ENCODE peak calls at places on chromosome 10, in ten cellular contexts. D is Panc1, T is prostate gland, K is tibial artery, F is mesendoderm, Q is psoas muscle, P is foreskin keratinocyte, A is ovary, S is PC-3, J is RWPE2. W is an unnamed sample.

GRCh38 chr10:27153855-27154198 is 357 bp downstream of the YME1L1 start:
- DNase-seq in K (peak; percentile 33), F (peak; percentile 47), S (peak; percentile 3), D (no peak), T (peak; percentile 16), P (peak; percentile 11), A (no peak), J (no peak), Q (no peak), W (no peak)

GRCh38 chr10:117221156-117221711 is 19.7 kb upstream of the SLC18A2 start:
- DNase-seq in K (no peak), Q (peak; percentile 20), T (no peak), F (peak; percentile 73), A (no peak), P (peak; percentile 54), S (peak; percentile 77), J (no peak), D (no peak), W (peak; percentile 14)

GRCh38 chr10:21626457-21627161 is 92.6 kb downstream of the MLLT10 start:
- DNase-seq in A (peak; percentile 21), K (no peak), D (no peak), P (peak; percentile 65), S (peak; percentile 13), T (no peak), Q (no peak), J (no peak), F (no peak), W (no peak)

GRCh38 chr10:74738052-74738451 is 88.3 kb upstream of the KAT6B start:
- DNase-seq in D (no peak), P (no peak), A (no peak), Q (no peak), F (peak; percentile 10), K (no peak), T (no peak), S (peak; percentile 53), J (no peak), W (no peak)

GRCh38 chr10:132644544-132645530 is 107.2 kb downstream of the INPP5A start:
- DNase-seq in K (no peak), D (no peak), Q (peak; percentile 47), S (no peak), J (peak; percentile 55), F (no peak), P (no peak), T (no peak), A (no peak), W (no peak)

GRCh38 chr10:29124864-29125263 is 164.0 kb upstream of the LYZL1 start:
- DNase-seq in D (no peak), S (peak; percentile 4), J (no peak), P (no peak), F (no peak), A (no peak), T (no peak), Q (no peak), K (no peak), W (no peak)

GRCh38 chr10:86498608-86499007 is 23.0 kb downstream of the WAPL start:
- DNase-seq in S (no peak), D (no peak), J (no peak), Q (no peak), F (no peak), T (no peak), P (no peak), K (no peak), A (no peak), W (no peak)

GRCh38 chr10:11865561-11865960 is 42.4 kb downstream of the PROSER2 start:
- DNase-seq in S (no peak), J (no peak), T (no peak), P (no peak), A (no peak), Q (no peak), F (no peak), D (no peak), K (no peak), W (no peak)

GRCh38 chr10:113825791-113826190 is 28.1 kb downstream of the DCLRE1A start:
- DNase-seq in Q (no peak), S (no peak), T (no peak), P (no peak), K (no peak), A (no peak), J (no peak), D (no peak), F (no peak), W (no peak)
- H3K27ac ChIP-seq in Q (no peak overlapping the region), S (no peak overlapping the region), T (no peak overlapping the region), P (no peak overlapping the region), K (no peak overlapping the region), A (no peak overlapping the region), J (no peak overlapping the region), D (no peak overlapping the region), F (no peak overlapping the region), W (no peak overlapping the region)

DNA sequence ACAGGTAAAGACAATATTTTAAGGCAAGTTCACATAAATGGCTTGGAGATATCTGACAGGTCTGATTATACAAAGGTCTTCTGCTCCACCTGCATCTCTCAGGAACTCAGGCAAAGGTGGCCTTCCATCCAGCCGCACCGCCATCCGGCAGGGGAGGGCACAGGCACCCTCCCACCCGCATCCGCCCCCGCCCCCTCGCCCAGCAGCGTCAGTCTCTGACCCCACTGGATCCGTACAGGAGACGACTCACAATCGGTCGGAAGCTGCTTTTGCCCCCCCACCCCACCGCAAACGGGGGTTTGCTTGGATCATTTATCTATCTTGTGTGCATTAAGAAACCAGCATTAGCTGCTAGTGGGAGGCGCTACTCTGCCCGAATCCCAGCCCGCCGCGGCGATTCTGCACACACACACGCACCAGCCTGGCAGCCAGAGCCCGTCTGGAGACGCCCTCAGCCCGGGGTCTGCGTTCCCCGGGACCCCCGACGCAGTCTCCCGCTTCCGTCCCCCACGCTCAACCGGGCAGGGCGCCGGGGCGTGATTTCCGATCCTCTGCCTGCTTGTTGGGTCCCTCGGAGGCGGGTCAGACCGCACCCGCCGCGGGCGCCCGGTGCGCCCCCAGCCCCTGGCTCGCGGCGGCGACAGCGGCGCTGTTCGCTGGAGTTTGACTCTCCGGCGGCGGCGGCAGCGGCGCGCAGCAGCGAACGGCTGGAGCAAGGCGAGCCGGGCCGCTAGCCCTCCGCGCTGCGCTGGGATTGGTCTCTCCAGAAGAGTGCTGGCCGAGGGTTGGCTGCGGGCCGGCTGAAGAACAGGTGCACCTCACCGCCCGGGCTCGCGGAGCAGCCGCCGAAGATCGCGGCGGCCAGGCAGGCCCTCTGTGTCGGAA is 820 bp upstream of the NRG3 start:
- DNase-seq in T (no peak), Q (peak; percentile 56), P (no peak), D (no peak), J (no peak), K (peak; percentile 24), A (no peak), S (no peak), F (peak; percentile 89), W (peak; percentile 59)
- H3K27me3 ChIP-seq in T (peaks cover 13% of the 10 kb centered on the region), Q (peaks cover 68% of the 10 kb centered on the region), P (peaks cover 52% of the 10 kb centered on the region), D (peaks cover 44% of the 10 kb centered on the region), J (peaks cover 59% of the 10 kb centered on the region), K (no peaks in the 10 kb centered on the region), A (no peaks in the 10 kb centered on the region), S (no peaks in the 10 kb centered on the region), F (peaks cover 10% of the 10 kb centered on the region), W (no peaks in the 10 kb centered on the region)

GRCh38 chr10:511101-511848 is 178.2 kb downstream of the DIP2C start:
- DNase-seq in F (peak; percentile 97), S (peak; percentile 82), D (peak; percentile 67), K (peak; percentile 89), A (peak; percentile 89), Q (peak; percentile 98), P (peak; percentile 63), T (peak; percentile 93), J (no peak), W (peak; percentile 97)

GRCh38 chr10:508726-509125 is 180.7 kb downstream of the DIP2C start:
- DNase-seq in A (no peak), P (no peak), F (no peak), J (no peak), S (no peak), K (no peak), Q (peak; percentile 34), D (no peak), T (no peak), W (no peak)

GRCh38 chr10:511849-512191 is 177.6 kb downstream of the DIP2C start:
- DNase-seq in D (no peak), J (no peak), S (no peak), A (no peak), P (no peak), Q (no peak), F (no peak), T (no peak), K (no peak), W (no peak)

GRCh38 chr10:509361-510102 is 179.9 kb downstream of the DIP2C start:
- DNase-seq in F (no peak), Q (peak; percentile 45), K (no peak), S (no peak), P (no peak), J (no peak), A (no peak), T (no peak), D (no peak), W (peak; percentile 45)

DNA sequence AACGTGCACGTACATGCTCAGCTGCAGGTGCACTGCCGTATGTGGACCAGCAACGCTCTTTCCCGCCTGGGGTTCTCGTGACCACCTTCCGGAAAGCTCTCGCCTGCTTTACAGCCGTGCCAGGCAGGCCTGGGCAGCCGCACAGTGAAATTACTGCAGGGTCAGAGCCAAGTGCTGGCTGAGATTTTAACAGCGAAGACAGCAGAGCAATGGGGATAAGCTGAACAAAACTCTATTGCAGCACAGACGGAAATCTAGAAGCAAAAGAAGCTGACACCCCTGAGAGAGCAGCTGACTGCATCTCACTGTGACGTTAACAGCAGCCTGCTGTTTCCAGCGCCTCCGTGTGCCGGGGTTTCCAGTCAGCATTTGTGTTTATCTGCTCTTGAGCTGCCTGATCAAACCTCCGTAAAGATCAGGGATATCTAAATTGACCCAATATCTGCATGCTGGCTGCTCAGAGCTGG is 179.0 kb downstream of the DIP2C start:
- DNase-seq in Q (no peak), J (no peak), F (no peak), P (no peak), A (no peak), K (no peak), S (no peak), T (peak; percentile 75), D (no peak), W (no peak)
- H3K27ac ChIP-seq in Q (peak overlapping the region; percentile 77), J (no peak overlapping the region), F (no peak overlapping the region), P (no peak overlapping the region), A (no peak overlapping the region), K (peak overlapping the region; percentile 31), S (no peak overlapping the region), T (peak overlapping the region; percentile 37), D (no peak overlapping the region), W (no peak overlapping the region)

GRCh38 chr10:109619914-109620313 is 303.4 kb downstream of the XPNPEP1 start:
- DNase-seq in J (no peak), S (no peak), P (no peak), T (no peak), D (no peak), F (no peak), Q (no peak), A (no peak), K (no peak), W (no peak)

GRCh38 chr10:109616356-109616755 is 307.0 kb downstream of the XPNPEP1 start:
- DNase-seq in T (no peak), D (no peak), Q (no peak), J (no peak), K (no peak), F (no peak), A (no peak), S (no peak), P (no peak), W (no peak)

DNA sequence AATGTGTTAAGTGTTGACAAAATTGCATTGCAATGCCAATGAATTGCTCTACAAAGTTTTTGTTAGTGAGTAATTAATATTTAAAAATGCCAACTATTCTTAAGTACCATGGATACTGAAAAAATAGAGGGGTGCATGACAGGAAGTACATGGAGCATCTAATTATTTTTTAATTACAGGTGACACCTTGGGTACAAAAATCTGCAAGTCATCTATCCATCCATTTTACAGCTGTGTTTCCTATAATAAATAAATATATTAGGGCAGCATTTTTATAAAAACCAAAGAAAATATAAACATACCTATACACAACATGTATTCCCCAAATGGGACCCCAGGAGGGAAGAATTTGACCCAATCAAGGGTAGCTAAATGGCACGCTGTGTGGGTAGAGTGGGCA is 304.6 kb downstream of the XPNPEP1 start:
- DNase-seq in A (no peak), K (no peak), Q (no peak), J (no peak), P (no peak), S (no peak), D (no peak), F (no peak), T (no peak), W (no peak)
- H3K27me3 ChIP-seq in A (no peaks in the 10 kb centered on the region), K (no peaks in the 10 kb centered on the region), Q (no peaks in the 10 kb centered on the region), J (no peaks in the 10 kb centered on the region), P (no peaks in the 10 kb centered on the region), S (no peaks in the 10 kb centered on the region), D (no peaks in the 10 kb centered on the region), F (no peaks in the 10 kb centered on the region), T (no peaks in the 10 kb centered on the region), W (no peaks in the 10 kb centered on the region)

W was measured in pancreas.